ENCODE peak calls at places on chromosomes 4 and X, in eight cellular contexts. G is esophagus squamous epithelium, J is NCI-H345, I is HFFc6, W is T-helper 2 cell, Y is GM19239, S is endothelial cell, A is HEK293T. B is an unnamed sample.

GRCh38 chr4:17018013-17018412 is 119.6 kb upstream of the LDB2 start:
- DNase-seq in S (no peak), G (no peak), I (no peak), A (no peak), J (no peak), Y (no peak), W (no peak), B (no peak)

GRCh38 chr4:70671091-70671490 is 4.8 kb upstream of the JCHAIN start:
- DNase-seq in Y (no peak), G (no peak), I (no peak), W (no peak), A (no peak), S (no peak), J (no peak), B (no peak)

GRCh38 chr4:67714248-67714583 is 13.3 kb upstream of the UBA6 start:
- DNase-seq in A (no peak), G (no peak), W (no peak), J (no peak), Y (no peak), I (no peak), S (no peak), B (no peak)

GRCh38 chr4:14333616-14334015 is 668.7 kb upstream of the CPEB2 start:
- DNase-seq in J (no peak), W (no peak), Y (no peak), G (no peak), I (no peak), S (no peak), A (no peak), B (no peak)

GRCh38 chr4:8188085-8188484 is 11.0 kb upstream of the SH3TC1 start:
- DNase-seq in J (no peak), S (no peak), W (no peak), I (no peak), G (no peak), Y (no peak), A (no peak), B (no peak)

GRCh38 chr4:7995135-7995534 is 55.5 kb upstream of the AFAP1 start:
- DNase-seq in I (no peak), S (no peak), Y (no peak), G (no peak), A (no peak), J (no peak), W (no peak), B (no peak)

GRCh38 chr4:83010522-83011318 is at the start of gene LIN54:
- DNase-seq in S (peak), Y (peak), G (peak), W (peak), J (peak), I (peak), A (peak), B (peak)

GRCh38 chr4:56723201-56723605 is 42.1 kb upstream of the HOPX start:
- DNase-seq in W (no peak), G (no peak), J (no peak), I (no peak), A (no peak), S (no peak), Y (no peak), B (no peak)

GRCh38 chr4:17027495-17027894 is 129.1 kb upstream of the LDB2 start:
- DNase-seq in A (no peak), G (no peak), I (peak), W (no peak), S (no peak), Y (no peak), J (no peak), B (peak)

GRCh38 chr4:100165809-100166208 is 24.5 kb downstream of the DDIT4L start:
- DNase-seq in I (no peak), W (no peak), A (no peak), J (no peak), G (no peak), S (no peak), Y (no peak), B (no peak)

GRCh38 chr4:143482753-143483362 is 30.6 kb upstream of the SMARCA5 start:
- DNase-seq in Y (peak), A (peak), S (peak), W (no peak), G (no peak), J (peak), I (peak), B (no peak)

GRCh38 chrX:54182194-54182863 is 725 bp downstream of the FAM120C start:
- DNase-seq in S (peak), W (peak), I (peak), A (peak), J (peak), G (no peak), Y (peak), B (no peak)

GRCh38 chrX:104318330-104319009 is 63.7 kb upstream of the ESX1 start:
- DNase-seq in A (no peak), Y (no peak), J (no peak), I (peak), G (no peak), W (no peak), S (no peak), B (no peak)

GRCh38 chrX:68808686-68809357 is 20.0 kb upstream of the EFNB1 start:
- DNase-seq in Y (no peak), J (no peak), S (no peak), I (peak), G (no peak), A (peak), W (no peak), B (no peak)

GRCh38 chr4:188660796-188661195 is 521.6 kb downstream of the TRIML1 start:
- DNase-seq in S (no peak), J (no peak), W (no peak), I (no peak), A (no peak), G (no peak), Y (no peak), B (no peak)

GRCh38 chrX:78650906-78651437 is 8.2 kb downstream of the RTL3 start:
- DNase-seq in A (no peak), I (peak), J (no peak), G (no peak), Y (no peak), S (no peak), W (no peak), B (no peak)

GRCh38 chr4:921830-922331 is 10.2 kb downstream of the GAK start:
- DNase-seq in W (no peak), Y (no peak), A (no peak), S (no peak), J (no peak), I (no peak), G (no peak), B (no peak)

GRCh38 chrX:15674514-15674898 is 9.9 kb upstream of the CLTRN start:
- DNase-seq in A (peak), J (peak), S (peak), G (no peak), I (peak), Y (peak), W (peak), B (peak)

GRCh38 chr4:169015237-169015636 is 5.2 kb upstream of the CBR4 start:
- DNase-seq in Y (no peak), G (no peak), S (no peak), W (no peak), I (no peak), A (no peak), J (no peak), B (no peak)

GRCh38 chr4:173539986-173540385 is 10.0 kb upstream of the HAND2 start:
- DNase-seq in W (no peak), J (no peak), Y (no peak), G (no peak), S (no peak), A (no peak), I (no peak), B (no peak)

B was measured in ascending aorta.